ENCODE peak calls at places on chromosome 3, in four cellular contexts. B is colonic mucosa, Y is K562, X is fibroblast of lung. A is an unnamed sample.

GRCh38 chr3:45904931-45905330 is 18.6 kb downstream of the CCR9 start:
- DNase-seq in Y (no peak), X (no peak), B (no peak), A (no peak)

GRCh38 chr3:195873281-195873887 is 35.0 kb downstream of the TNK2 start:
- DNase-seq in X (no peak), Y (no peak), B (no peak), A (no peak)

GRCh38 chr3:178097576-178097975 is 438.7 kb upstream of the KCNMB2 start:
- DNase-seq in X (peak; percentile 97), Y (no peak), B (no peak), A (peak; percentile 44)

GRCh38 chr3:81214626-81215025 is 546.8 kb downstream of the GBE1 start:
- DNase-seq in X (peak; percentile 51), B (no peak), Y (no peak), A (no peak)

GRCh38 chr3:181726351-181727121 is 14.8 kb downstream of the SOX2 start:
- DNase-seq in B (no peak), Y (no peak), X (no peak), A (peak; percentile 48)

GRCh38 chr3:129745253-129745652 is 138.8 kb upstream of the PLXND1 start:
- DNase-seq in X (peak; percentile 81), Y (no peak), B (peak; percentile 21), A (peak; percentile 40)

GRCh38 chr3:49469037-49469875 is 811 bp upstream of the DAG1 start:
- DNase-seq in X (peak; percentile 67), B (peak; percentile 69), Y (peak; percentile 68), A (peak; percentile 82)

GRCh38 chr3:172673210-172673679 is 37.6 kb downstream of the NCEH1 start:
- DNase-seq in B (peak; percentile 89), X (peak; percentile 78), Y (peak; percentile 85), A (peak; percentile 71)

GRCh38 chr3:149658444-149659172 is 783 bp upstream of the WWTR1 start:
- DNase-seq in B (peak; percentile 53), Y (no peak), X (peak; percentile 89), A (peak; percentile 84)

GRCh38 chr3:180048108-180048507 is 11.4 kb upstream of the PEX5L start:
- DNase-seq in X (no peak), B (no peak), Y (no peak), A (no peak)

GRCh38 chr3:195771651-195772300 is 40.0 kb downstream of the MUC4 start:
- DNase-seq in Y (no peak), X (no peak), B (no peak), A (no peak)

GRCh38 chr3:52058111-52058510 is 1.7 kb upstream of the DUSP7 start:
- DNase-seq in X (no peak), Y (no peak), B (no peak), A (no peak)

GRCh38 chr3:106197532-106198187 is 328.8 kb upstream of the CBLB start:
- DNase-seq in X (no peak), Y (no peak), B (no peak), A (no peak)

GRCh38 chr3:81173514-81173913 is 587.9 kb downstream of the GBE1 start:
- DNase-seq in Y (no peak), B (no peak), X (no peak), A (peak; percentile 8)

GRCh38 chr3:78337801-78338211 is 1297.9 kb downstream of the ROBO2 start:
- DNase-seq in X (no peak), Y (no peak), B (no peak), A (no peak)

GRCh38 chr3:134333522-134334181 is 40.6 kb downstream of the AMOTL2 start:
- DNase-seq in X (peak; percentile 31), B (no peak), Y (no peak), A (peak; percentile 63)

GRCh38 chr3:61936344-61936937 is 375.1 kb downstream of the PTPRG start:
- DNase-seq in Y (peak; percentile 24), B (peak; percentile 23), X (peak; percentile 25), A (peak; percentile 10)

GRCh38 chr3:152104847-152105415 is 163.8 kb upstream of the MBNL1 start:
- DNase-seq in X (no peak), B (no peak), Y (no peak), A (no peak)

GRCh38 chr3:172546105-172546504 is 22.9 kb upstream of the TNFSF10 start:
- DNase-seq in B (no peak), X (no peak), Y (no peak), A (no peak)

GRCh38 chr3:99870712-99871111 is 53.0 kb downstream of the CMSS1 start:
- DNase-seq in B (no peak), Y (no peak), X (no peak), A (no peak)

DNA sequence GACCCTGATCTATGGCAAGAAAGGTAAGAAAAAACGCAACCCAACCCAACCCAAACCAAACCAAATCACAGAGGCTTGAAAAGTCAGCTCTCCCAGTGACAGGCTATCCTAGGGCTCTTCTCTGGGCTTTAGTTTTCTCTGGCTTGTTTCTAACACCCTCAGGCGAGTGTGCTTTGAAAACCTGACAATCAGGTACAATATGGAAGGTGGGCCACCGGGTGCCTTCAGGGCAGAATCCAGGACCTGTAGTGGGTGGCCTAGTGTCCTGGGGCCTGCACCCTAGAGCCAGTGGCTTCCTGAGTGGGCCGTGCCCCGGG is 46.8 kb downstream of the BHLHE40 start:
- DNase-seq in X (no peak), B (no peak), Y (no peak), A (no peak)
- H3K4me3 ChIP-seq in X (peak overlapping the region; percentile 64), B (peak overlapping the region; percentile 41), Y (no peak overlapping the region), A (no peak overlapping the region)

GRCh38 chr3:12947504-12948369 is 106.4 kb upstream of the RPL32 start:
- DNase-seq in Y (peak; percentile 64), X (peak; percentile 75), B (peak; percentile 76), A (peak; percentile 70)
- TF ChIP-seq CTCF in Y (peak; percentile 37), X (peak; percentile 25), B (no peak), A (no peak)

DNA sequence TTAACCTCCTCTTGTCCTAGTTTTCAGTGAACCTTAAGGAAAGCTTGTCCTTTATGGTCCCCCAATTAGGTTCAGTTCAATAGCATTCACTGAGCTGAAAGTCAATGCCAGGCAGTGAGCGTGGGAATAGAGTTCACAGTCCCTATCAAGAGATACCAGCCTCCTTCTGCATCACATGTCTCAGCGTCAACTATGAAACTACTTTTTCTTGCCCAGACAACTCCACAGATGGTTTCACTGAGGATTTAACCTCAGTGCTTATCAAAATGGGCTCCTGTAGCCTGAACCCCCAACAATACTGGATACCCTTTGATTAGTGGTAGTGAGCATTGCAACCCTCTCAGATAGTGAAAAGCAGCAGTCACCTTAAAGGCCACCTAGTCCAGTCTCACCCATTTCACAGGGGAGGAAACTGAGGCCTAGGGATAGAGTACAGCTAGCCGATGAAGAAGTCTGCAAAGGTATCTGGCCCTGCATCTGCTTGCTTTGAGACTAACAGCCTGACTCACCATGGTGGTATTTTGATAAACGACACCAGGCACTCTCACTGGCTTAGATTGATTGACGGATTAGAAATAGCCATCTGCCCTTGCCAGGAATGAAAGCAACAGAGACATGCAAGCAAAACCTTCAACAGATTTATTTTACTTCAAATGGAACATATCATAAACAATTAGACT is 1.6 kb upstream of the UBA3 start:
- DNase-seq in B (no peak), X (no peak), Y (peak; percentile 40), A (no peak)
- H3K4me3 ChIP-seq in B (no peak overlapping the region), X (no peak overlapping the region), Y (no peak overlapping the region), A (no peak overlapping the region)

DNA sequence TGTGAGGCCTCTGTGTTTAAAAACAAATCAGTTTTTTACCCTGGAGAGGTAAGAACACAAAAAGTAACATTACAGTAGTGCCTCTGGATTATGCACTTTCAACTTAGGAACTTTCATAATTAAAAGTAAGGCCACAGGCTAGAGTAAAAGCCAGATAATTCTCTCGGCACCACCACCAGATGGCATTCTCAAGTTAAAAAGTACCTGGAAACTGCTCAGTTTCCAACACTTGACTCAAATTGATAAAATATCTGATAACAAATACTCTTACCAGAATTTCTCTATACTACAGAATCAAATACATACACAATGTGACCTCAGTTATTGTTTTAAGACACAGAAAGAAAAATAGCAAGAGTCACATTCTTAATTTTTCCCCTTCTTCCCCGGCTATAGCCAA is 19.9 kb downstream of the SPICE1 start:
- DNase-seq in B (peak; percentile 55), Y (peak; percentile 16), X (peak; percentile 58), A (peak; percentile 57)
- TF ChIP-seq CTCF in B (peak; percentile 41), Y (peak; percentile 23), X (peak; percentile 44), A (peak; percentile 64)

DNA sequence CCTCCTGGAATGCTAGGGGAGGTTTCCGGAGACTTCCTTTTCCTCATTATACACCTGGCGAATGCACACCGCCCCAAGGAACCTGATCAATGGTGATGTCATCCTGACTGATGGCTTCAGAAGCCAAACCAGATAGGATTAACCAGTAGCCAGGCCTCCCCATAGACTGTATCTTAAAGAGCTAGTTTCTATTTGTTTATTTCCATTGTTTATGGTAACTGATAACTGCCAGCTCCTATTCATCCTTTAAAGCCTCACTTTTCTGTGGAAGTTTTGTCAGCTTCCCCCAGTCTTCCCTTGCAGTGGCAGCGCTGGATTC is at the start of gene MKRN2OS:
- DNase-seq in X (no peak), Y (no peak), B (peak; percentile 85), A (peak; percentile 79)
- H3K4me3 ChIP-seq in X (no peak within 1 kb of the TSS), Y (no peak within 1 kb of the TSS), B (peak within 1 kb of the TSS; percentile 27), A (peak within 1 kb of the TSS; percentile 9)

GRCh38 chr3:59286791-59287531 is 237.1 kb upstream of the CFAP20DC start:
- DNase-seq in B (no peak), X (no peak), Y (no peak), A (peak; percentile 29)
- TF ChIP-seq CTCF in B (no peak), X (no peak), Y (no peak), A (no peak)